ENCODE peak calls at places on chromosomes 3 and 15, in six cellular contexts. D is activated T-cell treated with anti-CD3 and anti-CD28 coated beads, Interleukin-2, amount 50 U/mL, for 48 hours; S is NCI-H774; O is iPS DF 6.9; H is fibroblast of pulmonary artery; X is HL-60. Y is an unnamed sample.
A peak's percentile ranks its signal among the peaks of the same experiment; 100 is the strongest.

GRCh38 chr15:70044168-70044567 is 53.5 kb downstream of the TLE3 start:
- DNase-seq in H (no peak), X (no peak), D (no peak), S (no peak), O (no peak), Y (no peak)

GRCh38 chr15:87661481-87661880 is 595.1 kb downstream of the NTRK3 start:
- DNase-seq in S (no peak), X (no peak), O (no peak), D (no peak), H (no peak), Y (no peak)

GRCh38 chr3:5041315-5041714 is 62.1 kb downstream of the BHLHE40 start:
- DNase-seq in D (no peak), X (no peak), H (no peak), S (no peak), O (no peak), Y (no peak)

GRCh38 chr15:78082106-78082742 is 4.7 kb upstream of the TBC1D2B start:
- DNase-seq in X (peak; percentile 43), S (no peak), D (no peak), O (no peak), H (no peak), Y (no peak)

GRCh38 chr3:193016437-193016887 is 98.8 kb upstream of the MB21D2 start:
- DNase-seq in X (no peak), S (peak; percentile 89), D (no peak), H (peak; percentile 46), O (peak; percentile 43), Y (no peak)

GRCh38 chr3:137987723-137988122 is 22.2 kb upstream of the CLDN18 start:
- DNase-seq in H (no peak), S (peak; percentile 9), D (no peak), X (no peak), O (no peak), Y (no peak)

GRCh38 chr3:9192238-9192637 is 57.2 kb downstream of the SRGAP3 start:
- DNase-seq in S (no peak), H (no peak), X (no peak), D (no peak), O (no peak), Y (no peak)

GRCh38 chr3:128152419-128153155 is 694 bp upstream of the EEFSEC start:
- DNase-seq in D (no peak), H (peak; percentile 72), O (no peak), S (peak; percentile 62), X (peak; percentile 72), Y (no peak)

GRCh38 chr15:92123848-92124631 is 269.6 kb upstream of the ST8SIA2 start:
- DNase-seq in D (no peak), X (no peak), S (no peak), O (peak; percentile 35), H (no peak), Y (no peak)

GRCh38 chr3:13055634-13056033 is 17.6 kb downstream of the IQSEC1 start:
- DNase-seq in S (no peak), O (no peak), D (no peak), X (no peak), H (no peak), Y (no peak)

GRCh38 chr3:57397175-57398026 is 104.9 kb upstream of the ASB14 start:
- DNase-seq in H (peak; percentile 73), D (peak; percentile 69), X (peak; percentile 72), S (no peak), O (peak; percentile 27), Y (no peak)

GRCh38 chr3:153284282-153284938 is 122.4 kb downstream of the RAP2B start:
- DNase-seq in D (peak; percentile 35), X (peak; percentile 90), H (peak; percentile 94), S (peak; percentile 45), O (no peak), Y (peak; percentile 72)

GRCh38 chr15:71103102-71103676 is 12.1 kb upstream of the THSD4 start:
- DNase-seq in O (no peak), D (no peak), X (no peak), S (peak; percentile 15), H (peak; percentile 74), Y (no peak)

GRCh38 chr3:43584043-43584826 is 37.6 kb downstream of the ANO10 start:
- DNase-seq in S (no peak), O (no peak), X (no peak), H (no peak), D (no peak), Y (peak; percentile 2)

GRCh38 chr3:46968783-46969428 is 7.6 kb downstream of the CCDC12 start:
- DNase-seq in X (no peak), H (no peak), O (no peak), S (no peak), D (no peak), Y (no peak)

GRCh38 chr3:155185623-155186022 is 105.5 kb downstream of the MME start:
- DNase-seq in S (no peak), X (no peak), H (peak; percentile 72), D (no peak), O (no peak), Y (peak; percentile 42)

GRCh38 chr3:126340943-126341754 is 16.1 kb downstream of the KLF15 start:
- DNase-seq in S (no peak), O (no peak), H (no peak), D (peak; percentile 5), X (no peak), Y (no peak)

GRCh38 chr15:89142423-89142822 is 54.2 kb downstream of the ABHD2 start:
- DNase-seq in X (no peak), O (no peak), D (no peak), S (no peak), H (no peak), Y (no peak)

GRCh38 chr3:107431298-107432012 is 54.2 kb downstream of the CCDC54 start:
- DNase-seq in X (peak; percentile 46), D (peak; percentile 72), S (peak; percentile 37), H (peak; percentile 58), O (no peak), Y (no peak)

GRCh38 chr3:62758296-62759066 is 116.7 kb downstream of the CADPS start:
- DNase-seq in H (no peak), S (no peak), X (no peak), O (no peak), D (no peak), Y (no peak)

GRCh38 chr3:72821170-72821781 is 27.0 kb downstream of the SHQ1 start:
- DNase-seq in S (no peak), H (peak; percentile 43), O (no peak), X (peak; percentile 32), D (no peak), Y (no peak)

GRCh38 chr3:12916159-12916558 is 74.8 kb upstream of the RPL32 start:
- DNase-seq in H (no peak), O (no peak), D (peak; percentile 35), S (no peak), X (peak; percentile 76), Y (no peak)

GRCh38 chr3:150956376-150956775 is 16.2 kb downstream of the CLRN1 start:
- DNase-seq in H (peak; percentile 50), D (peak; percentile 18), S (no peak), O (no peak), X (no peak), Y (no peak)

GRCh38 chr3:133838916-133839800 is 33.5 kb downstream of the SRPRB start:
- DNase-seq in H (no peak), X (no peak), D (no peak), S (no peak), O (no peak), Y (no peak)

GRCh38 chr3:183244981-183245476 is 8.0 kb upstream of the B3GNT5 start:
- DNase-seq in X (no peak), S (no peak), D (no peak), O (no peak), H (no peak), Y (no peak)

GRCh38 chr15:74431645-74432044 is 2.1 kb downstream of the SEMA7A start:
- DNase-seq in S (no peak), O (no peak), X (no peak), H (no peak), D (peak; percentile 48), Y (no peak)

GRCh38 chr3:13174803-13175135 is 101.5 kb upstream of the IQSEC1 start:
- DNase-seq in O (no peak), H (no peak), S (no peak), D (no peak), X (no peak), Y (no peak)

GRCh38 chr15:78810377-78811123 is 714 bp downstream of the ADAMTS7 start:
- DNase-seq in D (peak; percentile 35), S (no peak), H (peak; percentile 47), X (no peak), O (no peak), Y (no peak)

GRCh38 chr3:25428003-25428861 is at the start of gene RARB:
- DNase-seq in O (no peak), H (peak; percentile 96), S (peak; percentile 18), D (no peak), X (peak; percentile 69), Y (peak; percentile 78)

GRCh38 chr3:1135194-1135593 is 42.4 kb downstream of the CNTN6 start:
- DNase-seq in D (no peak), S (no peak), H (peak; percentile 10), O (no peak), X (no peak), Y (no peak)

GRCh38 chr3:131702156-131702555 is 199.4 kb upstream of the MRPL3 start:
- DNase-seq in S (no peak), H (no peak), X (no peak), D (no peak), O (no peak), Y (peak; percentile 50)

GRCh38 chr3:33386631-33387030 is 53.6 kb downstream of the UBP1 start:
- DNase-seq in X (no peak), D (no peak), S (no peak), O (no peak), H (no peak), Y (no peak)

GRCh38 chr15:47792231-47792630 is 74.9 kb downstream of the SEMA6D start:
- DNase-seq in X (no peak), S (no peak), D (no peak), H (no peak), O (no peak), Y (no peak)

GRCh38 chr15:26201177-26201858 is 338.2 kb upstream of the ATP10A start:
- DNase-seq in H (no peak), D (no peak), X (no peak), O (peak; percentile 5), S (peak; percentile 1), Y (no peak)

GRCh38 chr3:169104972-169105371 is 558.5 kb downstream of the MECOM start:
- DNase-seq in S (no peak), H (peak; percentile 47), O (no peak), X (no peak), D (no peak), Y (no peak)

GRCh38 chr3:150013801-150014200 is 43.1 kb upstream of the PFN2 start:
- DNase-seq in X (no peak), O (no peak), S (no peak), H (no peak), D (no peak), Y (no peak)

GRCh38 chr3:79767194-79767952 is 425 bp downstream of the ROBO1 start:
- DNase-seq in H (peak; percentile 4), O (no peak), S (no peak), D (no peak), X (no peak), Y (no peak)

GRCh38 chr15:92400573-92400972 is 6.9 kb downstream of the ST8SIA2 start:
- DNase-seq in D (no peak), S (no peak), X (no peak), H (no peak), O (no peak), Y (no peak)

GRCh38 chr3:100710355-100711198 is 1.3 kb downstream of the TFG start:
- DNase-seq in D (peak; percentile 85), S (no peak), O (no peak), H (peak; percentile 73), X (peak; percentile 73), Y (peak; percentile 34)